ENCODE peak calls at places on chromosomes 16 and 17, in ten cellular contexts. H is fibroblast of pulmonary artery; S is A549; P is AG09319; B is fibroblast of villous mesenchyme; K is fibroblast of the aortic adventitia; R is Caco-2; A is lower leg skin; L is CD4-positive, alpha-beta T cell; C is thoracic aorta. N is an unnamed sample.

GRCh38 chr16:11105038-11105903 is 150.7 kb downstream of the SOCS1 start:
- DNase-seq in P (peak), C (no peak), L (no peak), R (peak), K (peak), S (peak), H (peak), A (peak), B (peak), N (no peak)

GRCh38 chr17:1091885-1092284 is 87.9 kb downstream of the ABR start:
- DNase-seq in C (no peak), L (no peak), B (no peak), H (no peak), A (no peak), P (no peak), R (no peak), S (no peak), K (no peak), N (no peak)

GRCh38 chr17:4409659-4410058 is 24.1 kb upstream of the SPNS3 start:
- DNase-seq in P (peak), B (peak), R (no peak), H (no peak), L (no peak), K (peak), S (no peak), C (no peak), A (no peak), N (no peak)

GRCh38 chr16:4272114-4272954 is 489 bp downstream of the TFAP4 start:
- DNase-seq in S (peak), C (no peak), A (no peak), K (no peak), B (peak), R (no peak), P (no peak), H (no peak), L (no peak), N (peak)

GRCh38 chr16:80948886-80949502 is 57.7 kb downstream of the CMC2 start:
- DNase-seq in H (peak), B (peak), C (no peak), S (peak), K (peak), L (no peak), A (no peak), P (no peak), R (peak), N (peak)

GRCh38 chr17:13626703-13627102 is 25.0 kb upstream of the HS3ST3A1 start:
- DNase-seq in S (no peak), C (no peak), R (no peak), L (no peak), P (no peak), A (no peak), H (peak), K (peak), B (peak), N (no peak)

GRCh38 chr17:69230939-69231338 is 2.3 kb upstream of the ABCA10 start:
- DNase-seq in L (no peak), R (no peak), K (no peak), S (no peak), P (no peak), B (no peak), H (no peak), A (no peak), C (no peak), N (no peak)

GRCh38 chr17:43880420-43880991 is 26.8 kb downstream of the MPP2 start:
- DNase-seq in A (no peak), K (no peak), R (no peak), C (no peak), L (peak), B (peak), H (peak), S (peak), P (no peak), N (peak)

GRCh38 chr17:83183150-83183820 is 103.9 kb downstream of the METRNL start:
- DNase-seq in L (no peak), B (peak), A (peak), C (no peak), K (no peak), R (no peak), S (no peak), P (no peak), H (no peak), N (no peak)

GRCh38 chr16:89720520-89720858 is 209 bp downstream of the VPS9D1 start:
- DNase-seq in H (no peak), S (no peak), A (no peak), L (no peak), K (no peak), C (no peak), B (peak), P (no peak), R (peak), N (peak)

GRCh38 chr16:72008424-72009216 is at the start of gene DHODH:
- DNase-seq in A (peak), K (peak), H (peak), L (peak), C (peak), S (peak), P (peak), B (peak), R (peak), N (peak)

GRCh38 chr16:10992797-10993196 is 48.4 kb downstream of the CLEC16A start:
- DNase-seq in C (no peak), R (no peak), P (no peak), L (peak), B (peak), S (peak), K (peak), H (peak), A (no peak), N (no peak)

GRCh38 chr17:10871914-10872313 is 34.0 kb upstream of the PIRT start:
- DNase-seq in K (no peak), R (no peak), B (no peak), P (no peak), H (no peak), L (no peak), S (no peak), A (no peak), C (no peak), N (no peak)

GRCh38 chr17:49997773-49998703 is 3.0 kb upstream of the DLX3 start:
- DNase-seq in L (peak), B (peak), K (peak), H (peak), A (peak), P (peak), C (no peak), R (peak), S (peak), N (peak)

GRCh38 chr16:79213214-79213613 is 387.3 kb downstream of the MAF start:
- DNase-seq in K (no peak), B (no peak), A (no peak), R (peak), S (no peak), C (no peak), H (no peak), P (no peak), L (no peak), N (no peak)
- TF ChIP-seq CTCF in K (no peak), B (peak), A (no peak), R (peak), S (no peak), C (no peak), H (no peak), P (no peak), L (no peak), N (no peak)

DNA sequence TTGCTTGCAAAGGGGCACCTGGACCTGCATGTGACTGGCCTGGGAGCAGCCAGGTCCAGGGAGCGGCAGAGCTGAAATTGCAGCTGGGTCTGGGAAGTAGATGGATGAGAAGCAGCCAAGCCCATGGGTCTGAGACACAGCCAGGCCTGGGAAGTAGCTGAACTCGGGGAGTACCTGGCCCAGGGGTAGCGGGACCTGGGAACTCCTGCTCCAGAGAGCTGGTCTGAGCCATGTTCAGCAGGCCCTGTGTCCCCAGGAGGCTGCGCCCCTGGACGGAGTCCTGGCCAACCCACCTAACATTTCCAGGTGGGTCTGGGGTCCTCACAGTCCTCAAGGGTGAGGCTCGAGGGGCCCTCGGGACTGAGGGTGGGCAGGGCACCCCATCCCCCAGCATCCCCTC is 2.9 kb downstream of the MSLN start:
- DNase-seq in R (no peak), C (no peak), S (peak), A (no peak), B (no peak), L (no peak), P (no peak), K (no peak), H (no peak), N (no peak)
- TF ChIP-seq CTCF in R (no peak), C (no peak), S (no peak), A (no peak), B (no peak), L (no peak), P (no peak), K (no peak), H (no peak), N (no peak)

DNA sequence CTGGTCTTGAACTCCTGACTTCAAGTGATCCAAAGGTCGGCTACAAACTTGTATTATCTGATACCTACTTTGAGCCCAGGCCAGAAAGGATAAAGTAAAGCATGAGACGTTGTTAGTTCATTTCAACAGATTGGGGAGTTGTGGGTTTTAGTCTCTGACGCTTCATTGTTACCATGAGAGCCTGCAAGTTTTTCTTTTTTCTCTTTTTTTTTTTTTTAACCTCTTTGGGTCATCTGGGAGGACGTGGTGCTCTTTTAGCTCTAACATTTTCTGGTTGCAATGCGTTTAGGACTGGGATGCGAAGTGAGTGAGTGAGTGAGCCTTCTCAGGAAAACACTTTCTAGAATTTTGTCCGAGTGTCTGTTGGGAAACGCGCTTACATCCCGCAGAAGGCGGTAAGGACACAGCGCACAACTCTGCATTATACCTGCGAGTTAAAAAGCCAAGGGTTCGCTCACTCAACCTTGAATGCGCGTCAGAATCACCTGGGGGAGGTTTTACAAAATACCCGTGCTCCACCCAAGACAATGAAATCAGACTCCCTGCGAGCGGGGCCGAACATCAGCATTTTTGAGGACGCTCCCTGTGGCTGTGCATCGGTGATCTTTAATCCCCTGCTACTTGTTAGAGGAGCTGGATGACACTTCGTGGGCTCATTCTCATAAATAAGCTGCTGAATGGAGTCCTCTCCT is 704 bp upstream of the RNF135 start:
- DNase-seq in A (no peak), B (no peak), P (no peak), K (peak), L (no peak), H (peak), R (no peak), C (no peak), S (no peak), N (no peak)
- TF ChIP-seq CTCF in A (no peak), B (no peak), P (no peak), K (peak), L (peak), H (no peak), R (no peak), C (no peak), S (no peak), N (no peak)

DNA sequence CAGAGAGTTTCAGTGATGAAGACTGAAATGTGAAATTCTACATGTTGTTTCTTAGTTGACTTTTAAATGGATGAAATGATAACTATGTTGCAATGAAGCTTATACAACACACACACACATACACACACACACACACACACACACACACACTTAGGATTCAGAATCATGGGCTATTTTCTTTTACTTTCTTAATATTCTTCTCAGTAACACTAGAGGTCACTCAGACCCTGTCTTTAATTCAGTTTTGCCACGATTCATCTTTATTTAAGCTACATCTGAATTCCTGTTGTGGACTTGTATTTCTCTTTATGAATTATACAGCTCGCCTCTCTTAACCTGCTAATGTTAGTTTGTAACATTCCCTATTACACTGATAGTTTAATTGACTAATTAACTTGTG is 109.6 kb upstream of the GOT2 start:
- DNase-seq in B (peak), S (peak), A (no peak), H (peak), C (no peak), R (no peak), P (peak), L (no peak), K (peak), N (no peak)
- TF ChIP-seq CTCF in B (no peak), S (peak), A (no peak), H (no peak), C (no peak), R (peak), P (peak), L (no peak), K (no peak), N (peak)

GRCh38 chr17:20217677-20218076 is 208.5 kb downstream of the SPECC1 start:
- DNase-seq in P (no peak), A (no peak), H (no peak), C (no peak), B (no peak), K (no peak), R (no peak), L (no peak), S (no peak), N (no peak)

GRCh38 chr17:20214807-20215206 is 205.6 kb downstream of the SPECC1 start:
- DNase-seq in L (no peak), H (no peak), R (no peak), C (no peak), K (no peak), S (no peak), A (no peak), P (no peak), B (no peak), N (no peak)

GRCh38 chr17:20218231-20218630 is 209.1 kb downstream of the SPECC1 start:
- DNase-seq in L (no peak), S (no peak), K (no peak), R (no peak), P (no peak), B (no peak), C (no peak), A (no peak), H (no peak), N (no peak)

GRCh38 chr17:20216154-20216815 is 207.1 kb downstream of the SPECC1 start:
- DNase-seq in R (no peak), S (peak), H (no peak), C (no peak), P (no peak), L (no peak), A (no peak), K (no peak), B (no peak), N (no peak)

DNA sequence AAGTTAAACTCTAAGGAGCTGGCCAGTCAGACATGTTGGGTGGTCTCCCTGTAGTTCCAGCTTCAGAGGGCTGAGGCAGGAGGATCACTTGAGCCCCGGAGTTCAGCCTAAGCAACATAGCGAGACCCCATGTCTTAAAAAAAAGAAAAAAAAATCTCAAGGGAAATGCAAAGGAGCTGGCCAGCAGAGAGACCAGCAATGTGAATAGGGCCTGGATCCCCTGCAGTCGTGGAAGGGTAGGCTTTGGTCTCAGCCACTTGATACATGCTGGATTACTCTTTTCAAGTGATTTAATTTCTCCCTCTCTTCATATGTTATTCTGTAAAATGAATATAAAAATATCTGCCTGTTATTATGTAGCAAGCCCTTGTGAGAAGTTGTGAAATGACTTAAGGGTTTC is 207.7 kb downstream of the SPECC1 start:
- DNase-seq in B (no peak), L (no peak), C (no peak), A (no peak), K (no peak), P (no peak), R (no peak), H (no peak), S (no peak), N (no peak)
- TF ChIP-seq CTCF in B (no peak), L (no peak), C (no peak), A (no peak), K (no peak), P (no peak), R (no peak), H (no peak), S (no peak), N (no peak)

DNA sequence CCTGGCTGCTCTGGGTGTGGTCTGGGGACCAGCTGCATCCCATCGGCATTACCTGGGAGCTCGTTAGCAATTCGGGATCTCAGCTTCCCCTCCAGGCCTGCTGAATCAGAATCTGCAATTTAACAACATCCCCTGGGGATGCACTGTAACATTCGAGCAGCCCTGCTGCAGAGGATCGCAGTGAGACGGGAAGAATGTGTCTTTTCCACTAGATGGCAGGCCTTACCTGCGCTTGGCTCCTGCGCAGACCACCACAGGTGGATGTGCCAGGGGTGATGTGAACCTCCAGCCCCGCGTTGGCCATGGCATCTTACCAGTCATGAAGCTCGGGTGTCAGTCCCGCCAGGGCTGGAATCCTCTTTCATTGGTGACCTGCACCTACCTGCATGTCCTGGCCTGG is 209.9 kb downstream of the PRKCB start:
- DNase-seq in A (no peak), L (no peak), C (no peak), P (no peak), S (peak), H (no peak), R (no peak), K (no peak), B (no peak), N (peak)
- TF ChIP-seq CTCF in A (no peak), L (no peak), C (no peak), P (no peak), S (peak), H (no peak), R (peak), K (no peak), B (no peak), N (peak)

GRCh38 chr16:14199199-14199598 is 128.1 kb downstream of the MRTFB start:
- DNase-seq in S (no peak), C (no peak), H (no peak), R (no peak), P (no peak), A (no peak), L (no peak), K (no peak), B (no peak), N (no peak)

GRCh38 chr16:14199624-14200023 is 128.5 kb downstream of the MRTFB start:
- DNase-seq in P (no peak), L (no peak), B (no peak), R (no peak), A (no peak), S (no peak), K (peak), H (peak), C (no peak), N (no peak)

GRCh38 chr16:14205666-14206065 is 134.5 kb downstream of the MRTFB start:
- DNase-seq in C (no peak), B (peak), P (no peak), A (no peak), R (no peak), L (no peak), K (no peak), H (peak), S (no peak), N (no peak)

GRCh38 chr16:14202095-14202494 is 131.0 kb downstream of the MRTFB start:
- DNase-seq in A (no peak), R (no peak), K (no peak), S (no peak), L (no peak), B (no peak), P (no peak), C (no peak), H (no peak), N (no peak)

DNA sequence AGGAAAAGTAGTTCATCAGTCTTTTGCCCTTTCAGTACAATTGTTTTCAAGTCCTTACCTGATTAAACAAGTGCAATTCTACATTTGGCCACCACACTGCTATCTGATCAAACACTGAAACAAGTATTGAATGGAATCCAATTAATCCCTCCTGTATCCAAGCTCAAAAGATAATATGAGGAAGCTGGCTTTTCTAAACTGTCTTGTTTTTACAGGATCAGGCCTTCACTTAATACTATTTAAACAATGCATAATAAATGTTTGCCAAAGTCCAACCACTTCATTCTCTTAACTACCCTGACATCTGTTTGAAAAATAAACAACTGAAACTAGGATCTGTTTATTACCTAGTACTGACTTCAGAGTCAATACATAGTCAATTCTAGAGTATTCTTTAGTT is 131.6 kb downstream of the MRTFB start:
- DNase-seq in H (peak), K (peak), S (peak), P (no peak), C (no peak), L (no peak), R (no peak), B (peak), A (no peak), N (no peak)
- TF ChIP-seq CTCF in H (peak), K (peak), S (no peak), P (peak), C (peak), L (no peak), R (no peak), B (peak), A (no peak), N (peak)

GRCh38 chr17:27558341-27558740 is 72.6 kb upstream of the LGALS9 start:
- DNase-seq in K (no peak), C (no peak), S (no peak), A (no peak), B (no peak), R (no peak), L (no peak), H (no peak), P (no peak), N (no peak)
- TF ChIP-seq CTCF in K (no peak), C (no peak), S (no peak), A (no peak), B (no peak), R (no peak), L (no peak), H (no peak), P (no peak), N (no peak)

GRCh38 chr16:57527027-57527426 is 9.3 kb downstream of the CCDC102A start:
- DNase-seq in H (no peak), K (no peak), C (no peak), B (no peak), P (no peak), L (no peak), S (no peak), A (no peak), R (no peak), N (no peak)

GRCh38 chr16:57527610-57528360 is 8.6 kb downstream of the CCDC102A start:
- DNase-seq in K (no peak), A (no peak), C (no peak), P (no peak), H (no peak), S (no peak), B (no peak), R (no peak), L (no peak), N (no peak)

GRCh38 chr16:57522960-57523359 is 13.4 kb downstream of the CCDC102A start:
- DNase-seq in P (no peak), L (no peak), R (no peak), B (no peak), C (no peak), K (no peak), H (no peak), S (no peak), A (no peak), N (no peak)

GRCh38 chr16:57526498-57526897 is 9.9 kb downstream of the CCDC102A start:
- DNase-seq in R (no peak), B (no peak), S (no peak), K (no peak), L (no peak), A (no peak), H (no peak), P (no peak), C (no peak), N (no peak)

DNA sequence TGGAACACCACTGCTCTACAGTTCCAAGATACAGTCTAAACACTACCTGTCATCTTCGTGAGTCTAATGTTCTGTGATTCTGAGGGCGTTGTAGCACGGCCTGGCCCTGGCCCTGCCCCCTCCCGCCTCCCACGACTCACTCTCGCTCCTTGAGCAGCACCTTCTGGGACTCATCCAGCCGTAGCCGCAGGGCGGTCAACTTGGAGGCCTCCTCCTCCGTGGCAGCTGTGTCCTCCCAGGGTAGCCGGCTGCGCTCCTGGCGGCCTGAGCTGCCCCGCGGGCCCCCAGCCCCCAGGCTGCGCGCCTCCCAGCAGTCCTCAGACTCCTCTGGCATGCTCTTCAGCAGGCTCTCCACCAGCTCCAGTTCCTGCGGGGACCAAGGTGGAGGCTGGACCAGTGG is 10.6 kb downstream of the CCDC102A start:
- DNase-seq in K (no peak), L (no peak), R (no peak), P (no peak), B (no peak), A (no peak), C (no peak), H (no peak), S (no peak), N (peak)
- TF ChIP-seq CTCF in K (no peak), L (no peak), R (no peak), P (no peak), B (no peak), A (no peak), C (no peak), H (no peak), S (no peak), N (no peak)

N was measured in nephron progenitor cell.